ENCODE peak calls at places on chromosomes 2 and 18, in ten cellular contexts. M is spleen, C is suprapubic skin, D is ovary, O is HepG2, P is tibial nerve, V is lower leg skin, F is body of pancreas, S is adrenal gland, I is prostate gland. Y is an unnamed sample.

GRCh38 chr2:197360744-197361156 is 50.2 kb upstream of the ANKRD44 start:
- DNase-seq in P (no peak), S (no peak), I (no peak), D (no peak), M (no peak), C (no peak), V (no peak), O (no peak), F (no peak), Y (no peak)

GRCh38 chr2:96154506-96155380 is 9.5 kb upstream of the DUSP2 start:
- DNase-seq in I (no peak), P (no peak), O (no peak), M (peak; percentile 67), D (no peak), F (no peak), V (no peak), C (peak; percentile 55), S (no peak), Y (peak; percentile 50)

GRCh38 chr2:110215566-110216158 is 3.3 kb upstream of the MTLN start:
- DNase-seq in C (no peak), O (no peak), F (no peak), V (no peak), I (no peak), S (no peak), M (no peak), D (no peak), P (no peak), Y (no peak)

GRCh38 chr2:120917876-120918275 is 182.2 kb downstream of the GLI2 start:
- DNase-seq in S (no peak), D (peak; percentile 31), F (no peak), M (no peak), C (no peak), V (no peak), P (no peak), O (no peak), I (no peak), Y (no peak)

GRCh38 chr2:63465633-63466032 is 122.6 kb downstream of the WDPCP start:
- DNase-seq in M (no peak), D (no peak), P (no peak), V (no peak), C (no peak), S (no peak), F (no peak), I (no peak), O (no peak), Y (no peak)

GRCh38 chr18:34704823-34705222 is 5.3 kb upstream of the DTNA start:
- DNase-seq in I (no peak), O (no peak), D (no peak), V (no peak), C (no peak), M (no peak), F (no peak), P (no peak), S (no peak), Y (no peak)

GRCh38 chr2:38835015-38835601 is 40.6 kb downstream of the DHX57 start:
- DNase-seq in C (no peak), V (no peak), O (peak; percentile 55), F (no peak), S (no peak), I (no peak), D (no peak), P (no peak), M (no peak), Y (no peak)

GRCh38 chr2:74813201-74813600 is 20.7 kb upstream of the HK2 start:
- DNase-seq in C (no peak), V (no peak), P (no peak), O (no peak), I (no peak), S (no peak), D (no peak), M (no peak), F (no peak), Y (no peak)

GRCh38 chr18:39441648-39442047 is 1876.0 kb upstream of the CELF4 start:
- DNase-seq in P (no peak), M (no peak), S (no peak), D (no peak), O (no peak), I (no peak), F (no peak), C (no peak), V (no peak), Y (no peak)

GRCh38 chr18:5879479-5879882 is 15.8 kb downstream of the TMEM200C start:
- DNase-seq in V (no peak), P (no peak), O (peak; percentile 24), M (no peak), F (no peak), S (no peak), D (no peak), I (no peak), C (no peak), Y (no peak)

GRCh38 chr2:206086683-206087350 is 843 bp upstream of the INO80D start:
- DNase-seq in C (no peak), P (no peak), F (no peak), S (no peak), I (no peak), O (peak; percentile 74), D (no peak), M (no peak), V (no peak), Y (no peak)

GRCh38 chr2:217857624-217858506 is 144.9 kb downstream of the TNS1 start:
- DNase-seq in C (no peak), V (peak; percentile 86), O (no peak), I (no peak), D (no peak), M (peak; percentile 66), S (no peak), P (no peak), F (no peak), Y (peak; percentile 91)
- H3K4me3 ChIP-seq in C (peak overlapping the region; percentile 19), V (no peak overlapping the region), O (no peak overlapping the region), I (no peak overlapping the region), D (peak overlapping the region; percentile 2), M (no peak overlapping the region), S (no peak overlapping the region), P (peak overlapping the region; percentile 27), F (no peak overlapping the region), Y (peak overlapping the region; percentile 37)

GRCh38 chr2:8548871-8549221 is 133.0 kb upstream of the ID2 start:
- DNase-seq in S (no peak), P (no peak), I (no peak), O (no peak), D (no peak), V (peak; percentile 39), F (no peak), C (no peak), M (no peak), Y (peak; percentile 52)

GRCh38 chr2:8546319-8547283 is 135.3 kb upstream of the ID2 start:
- DNase-seq in P (no peak), O (no peak), D (no peak), C (peak; percentile 64), I (no peak), S (no peak), F (no peak), M (peak; percentile 63), V (peak; percentile 57), Y (peak; percentile 17)

GRCh38 chr2:8547284-8548064 is 134.4 kb upstream of the ID2 start:
- DNase-seq in F (no peak), O (no peak), D (no peak), I (no peak), M (peak; percentile 63), C (peak; percentile 50), P (no peak), V (no peak), S (no peak), Y (peak; percentile 60)

GRCh38 chr2:8549273-8549922 is 132.5 kb upstream of the ID2 start:
- DNase-seq in I (no peak), C (no peak), O (no peak), V (peak; percentile 46), P (no peak), M (no peak), S (no peak), F (no peak), D (no peak), Y (peak; percentile 46)

GRCh38 chr2:8548065-8548870 is 133.6 kb upstream of the ID2 start:
- DNase-seq in S (no peak), V (no peak), O (no peak), F (no peak), M (peak; percentile 62), D (no peak), C (peak; percentile 50), I (no peak), P (no peak), Y (peak; percentile 55)
- TF ChIP-seq CTCF in S (no peak), V (no peak), O (no peak), F (no peak), M (no peak), D (no peak), C (no peak), I (no peak), P (no peak), Y (no peak)

GRCh38 chr18:24817150-24818068 is 357.0 kb downstream of the HRH4 start:
- DNase-seq in P (no peak), M (no peak), V (no peak), O (no peak), C (no peak), S (no peak), F (no peak), D (no peak), I (no peak), Y (no peak)
- TF ChIP-seq POLR2A in P (no peak), M (no peak), V (no peak), O (no peak), C (no peak), S (no peak), F (no peak), D (no peak), I (no peak), Y (no peak)

GRCh38 chr2:219416938-219417337 is 1.2 kb upstream of the DES start:
- DNase-seq in V (no peak), O (no peak), S (no peak), D (no peak), M (no peak), P (no peak), I (no peak), F (no peak), C (no peak), Y (no peak)

GRCh38 chr2:219416233-219416598 is 2.0 kb upstream of the DES start:
- DNase-seq in V (no peak), O (no peak), M (no peak), F (no peak), I (no peak), S (no peak), C (no peak), D (no peak), P (no peak), Y (no peak)

GRCh38 chr2:219418155-219418569 is at the start of gene DES:
- DNase-seq in S (no peak), D (peak; percentile 72), C (no peak), V (no peak), O (no peak), F (no peak), M (no peak), P (no peak), I (no peak), Y (peak; percentile 96)

GRCh38 chr2:219418570-219419189 is 503 bp downstream of the DES start:
- DNase-seq in C (no peak), I (no peak), D (peak; percentile 39), V (no peak), F (no peak), M (no peak), O (no peak), P (no peak), S (no peak), Y (no peak)

DNA sequence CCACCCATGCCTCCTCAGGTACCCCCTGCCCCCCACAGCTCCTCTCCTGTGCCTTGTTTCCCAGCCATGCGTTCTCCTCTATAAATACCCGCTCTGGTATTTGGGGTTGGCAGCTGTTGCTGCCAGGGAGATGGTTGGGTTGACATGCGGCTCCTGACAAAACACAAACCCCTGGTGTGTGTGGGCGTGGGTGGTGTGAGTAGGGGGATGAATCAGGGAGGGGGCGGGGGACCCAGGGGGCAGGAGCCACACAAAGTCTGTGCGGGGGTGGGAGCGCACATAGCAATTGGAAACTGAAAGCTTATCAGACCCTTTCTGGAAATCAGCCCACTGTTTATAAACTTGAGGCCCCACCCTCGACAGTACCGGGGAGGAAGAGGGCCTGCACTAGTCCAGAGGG is 803 bp upstream of the DES start:
- DNase-seq in D (peak; percentile 40), O (no peak), C (no peak), F (no peak), V (no peak), S (no peak), M (no peak), I (no peak), P (no peak), Y (peak; percentile 87)
- H3K4me3 ChIP-seq in D (no peak overlapping the region), O (no peak overlapping the region), C (no peak overlapping the region), F (no peak overlapping the region), V (no peak overlapping the region), S (no peak overlapping the region), M (no peak overlapping the region), I (no peak overlapping the region), P (no peak overlapping the region), Y (peak overlapping the region; percentile 76)

Y was measured in sigmoid colon.